ENCODE peak calls at places on chromosome 15, in four cellular contexts. D is activated CD4-positive, alpha-beta T cell treated with anti-CD3 and anti-CD28 coated beads, Interleukin-2, amount 50 U/mL, for 1 hour; T is amniotic stem cell; O is CD4-positive, alpha-beta T cell. C is an unnamed sample.

GRCh38 chr15:101808201-101808600 is 3.8 kb upstream of the OR4F15 start:
- DNase-seq in T (no peak), O (no peak), D (no peak), C (no peak)

GRCh38 chr15:100764778-100765457 is 114.7 kb upstream of the ALDH1A3 start:
- DNase-seq in D (no peak), O (no peak), T (no peak), C (no peak)

GRCh38 chr15:71440479-71441071 is 325.3 kb downstream of the THSD4 start:
- DNase-seq in D (no peak), T (peak), O (no peak), C (no peak)

GRCh38 chr15:92981333-92981732 is 81.2 kb downstream of the CHD2 start:
- DNase-seq in T (no peak), D (no peak), O (no peak), C (no peak)

GRCh38 chr15:36479200-36479896 is 100.1 kb upstream of the CDIN1 start:
- DNase-seq in D (no peak), T (no peak), O (no peak), C (no peak)

GRCh38 chr15:39573844-39574243 is 7.0 kb upstream of the THBS1 start:
- DNase-seq in D (no peak), O (no peak), T (no peak), C (no peak)

GRCh38 chr15:65646486-65646885 is 24.7 kb downstream of the SLC24A1 start:
- DNase-seq in D (no peak), T (no peak), O (no peak), C (no peak)

GRCh38 chr15:39511000-39511914 is 69.6 kb upstream of the THBS1 start:
- DNase-seq in T (peak), O (no peak), D (no peak), C (no peak)

GRCh38 chr15:62847900-62848489 is 194.6 kb upstream of the TPM1 start:
- DNase-seq in D (peak), T (no peak), O (no peak), C (peak)

GRCh38 chr15:64842099-64842940 is 605 bp downstream of the PLEKHO2 start:
- DNase-seq in T (no peak), O (no peak), D (no peak), C (no peak)

GRCh38 chr15:47824185-47824584 is 106.9 kb downstream of the SEMA6D start:
- DNase-seq in O (no peak), T (no peak), D (no peak), C (no peak)

GRCh38 chr15:67937153-67937761 is 97.4 kb upstream of the RNU6-1 start:
- DNase-seq in T (no peak), D (no peak), O (no peak), C (no peak)

GRCh38 chr15:100107151-100107550 is 234.6 kb downstream of the ADAMTS17 start:
- DNase-seq in O (no peak), T (no peak), D (no peak), C (no peak)

GRCh38 chr15:35427496-35427895 is 118.5 kb downstream of the DPH6 start:
- DNase-seq in O (no peak), D (no peak), T (no peak), C (no peak)

GRCh38 chr15:58228708-58229107 is 90.5 kb downstream of the AQP9 start:
- DNase-seq in T (no peak), O (no peak), D (no peak), C (no peak)

GRCh38 chr15:32884136-32884535 is 166.3 kb downstream of the GREM1 start:
- DNase-seq in D (no peak), O (no peak), T (no peak), C (no peak)

GRCh38 chr15:70098461-70099166 is 897 bp upstream of the TLE3 start:
- DNase-seq in D (peak), T (no peak), O (peak), C (peak)

GRCh38 chr15:29670945-29671307 is 151.3 kb downstream of the TJP1 start:
- DNase-seq in D (no peak), O (no peak), T (peak), C (no peak)

GRCh38 chr15:89362203-89363101 is 27.8 kb upstream of the POLG start:
- DNase-seq in O (no peak), D (no peak), T (no peak), C (no peak)

C was measured in T-helper 1 cell.